ENCODE peak calls at places on chromosomes 6 and 20, in four cellular contexts. K, Y, N and C are unnamed samples.

GRCh38 chr6:166203003-166203640 is 35.5 kb upstream of the TBXT start:
- DNase-seq in K (no peak), Y (no peak), N (no peak), C (no peak)

GRCh38 chr6:14506656-14507242 is 389.2 kb downstream of the CD83 start:
- DNase-seq in K (no peak), Y (no peak), N (peak), C (no peak)

GRCh38 chr6:90548001-90548400 is 38.9 kb downstream of the MAP3K7 start:
- DNase-seq in K (no peak), Y (no peak), N (no peak), C (no peak)

GRCh38 chr6:11848852-11849731 is 70.5 kb upstream of the ADTRP start:
- DNase-seq in K (peak), Y (no peak), N (no peak), C (no peak)

GRCh38 chr6:109790131-109790530 is 99.0 kb downstream of the FIG4 start:
- DNase-seq in K (peak), Y (no peak), N (no peak), C (peak)

GRCh38 chr6:13712485-13712990 is 903 bp upstream of the RANBP9 start:
- DNase-seq in K (peak), Y (no peak), N (no peak), C (no peak)

GRCh38 chr6:97026298-97026697 is 101.8 kb downstream of the KLHL32 start:
- DNase-seq in K (no peak), Y (no peak), N (no peak), C (no peak)

GRCh38 chr20:45940469-45940868 is 6.0 kb downstream of the PCIF1 start:
- DNase-seq in K (no peak), Y (no peak), N (no peak), C (no peak)

GRCh38 chr20:57591289-57592229 is 28.7 kb downstream of the ZBP1 start:
- DNase-seq in K (no peak), Y (no peak), N (no peak), C (no peak)

GRCh38 chr6:8434727-8435092 is 635 bp downstream of the SLC35B3 start:
- DNase-seq in K (no peak), Y (no peak), N (no peak), C (no peak)

GRCh38 chr6:25889877-25890853 is 16.1 kb upstream of the SLC17A3 start:
- DNase-seq in K (peak), Y (peak), N (peak), C (peak)

GRCh38 chr6:15796130-15796766 is 133.4 kb upstream of the DTNBP1 start:
- DNase-seq in K (no peak), Y (no peak), N (no peak), C (no peak)

GRCh38 chr6:72080260-72080941 is 194.1 kb downstream of the RIMS1 start:
- DNase-seq in K (no peak), Y (no peak), N (no peak), C (no peak)

GRCh38 chr6:63391203-63391970 is 71.6 kb upstream of the LGSN start:
- DNase-seq in K (no peak), Y (no peak), N (peak), C (no peak)

GRCh38 chr6:27830212-27830664 is 82.0 kb downstream of the OR2B2 start:
- DNase-seq in K (no peak), Y (no peak), N (no peak), C (no peak)

GRCh38 chr6:26158581-26159416 is 71.6 kb downstream of the HFE start:
- DNase-seq in K (peak), Y (peak), N (peak), C (peak)

GRCh38 chr6:26205161-26205624 is 118.0 kb downstream of the HFE start:
- DNase-seq in K (peak), Y (peak), N (peak), C (peak)

DNA sequence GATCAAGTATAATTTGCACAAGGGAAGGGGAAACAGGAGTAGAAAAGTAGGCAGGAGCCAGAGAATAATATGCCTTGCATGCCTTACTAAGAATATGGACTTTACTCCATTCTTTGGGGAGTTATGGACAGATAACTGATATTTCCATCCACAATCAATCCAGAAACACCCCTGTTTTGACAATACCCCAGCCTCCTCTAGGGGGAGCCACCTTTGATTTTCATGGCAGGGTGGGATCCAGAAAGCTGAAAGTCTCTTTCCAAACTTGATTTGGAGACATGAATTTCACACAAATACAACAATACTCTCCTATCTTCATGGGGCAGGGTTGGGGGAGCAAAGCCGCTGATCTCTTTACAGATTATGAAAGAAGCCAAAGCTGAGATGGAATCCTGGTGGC is 404.1 kb downstream of the FOXA2 start:
- DNase-seq in K (no peak), Y (peak), N (no peak), C (no peak)
- TF ChIP-seq CTCF in K (no peak), Y (peak), N (no peak), C (no peak)

GRCh38 chr6:10852281-10852965 is 14.1 kb upstream of the MAK start:
- DNase-seq in K (no peak), Y (no peak), N (no peak), C (no peak)

GRCh38 chr6:10850728-10851127 is 12.4 kb upstream of the MAK start:
- DNase-seq in K (no peak), Y (no peak), N (no peak), C (no peak)

GRCh38 chr6:10843554-10843953 is 5.2 kb upstream of the MAK start:
- DNase-seq in K (no peak), Y (no peak), N (no peak), C (no peak)

GRCh38 chr6:10847684-10848083 is 9.3 kb upstream of the MAK start:
- DNase-seq in K (no peak), Y (no peak), N (no peak), C (no peak)
- TF ChIP-seq CTCF in K (no peak), Y (peak), N (no peak), C (peak)

DNA sequence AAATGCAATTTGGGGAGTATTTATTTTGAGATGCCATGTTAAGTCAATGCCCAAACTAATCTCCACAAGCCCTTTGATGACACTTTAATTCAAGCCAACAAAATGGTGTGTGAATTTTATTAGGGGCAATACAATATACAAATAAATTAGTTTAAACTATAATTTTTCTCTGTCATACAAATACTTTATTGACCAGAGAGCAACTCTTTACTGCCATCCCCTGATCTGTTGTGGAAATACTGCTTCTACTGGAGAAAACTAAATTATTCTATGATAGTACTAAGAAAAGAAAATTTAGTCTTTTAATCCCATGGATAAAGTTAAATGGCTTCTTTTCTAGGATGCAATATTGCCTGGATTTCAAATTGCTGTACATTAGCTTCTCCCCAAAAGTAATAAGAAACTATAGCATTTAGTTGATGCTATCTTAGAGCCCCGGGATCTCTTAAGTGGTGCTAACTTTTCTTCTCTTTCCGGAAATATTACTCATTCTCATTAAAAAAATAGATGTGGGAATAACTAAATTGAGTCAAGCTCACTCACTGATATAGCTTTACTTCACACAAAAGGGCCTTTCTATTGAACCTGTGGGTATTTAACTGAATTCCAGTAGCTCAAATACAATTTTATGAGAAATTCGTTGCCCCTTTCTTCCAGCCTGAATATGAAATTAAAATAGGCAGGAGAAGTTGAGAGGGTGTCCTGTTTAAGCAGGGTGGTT is 49.2 kb downstream of the SMPDL3A start:
- DNase-seq in K (peak), Y (no peak), N (no peak), C (peak)
- TF ChIP-seq CTCF in K (peak), Y (peak), N (peak), C (peak)

GRCh38 chr6:89032599-89032998 is 48.0 kb upstream of the PNRC1 start:
- DNase-seq in K (no peak), Y (no peak), N (no peak), C (no peak)
- TF ChIP-seq CTCF in K (no peak), Y (no peak), N (no peak), C (peak)

GRCh38 chr20:23361651-23362391 is at the start of gene GZF1:
- DNase-seq in K (peak), Y (peak), N (peak), C (peak)
- TF ChIP-seq CTCF in K (no peak), Y (no peak), N (no peak), C (no peak)

DNA sequence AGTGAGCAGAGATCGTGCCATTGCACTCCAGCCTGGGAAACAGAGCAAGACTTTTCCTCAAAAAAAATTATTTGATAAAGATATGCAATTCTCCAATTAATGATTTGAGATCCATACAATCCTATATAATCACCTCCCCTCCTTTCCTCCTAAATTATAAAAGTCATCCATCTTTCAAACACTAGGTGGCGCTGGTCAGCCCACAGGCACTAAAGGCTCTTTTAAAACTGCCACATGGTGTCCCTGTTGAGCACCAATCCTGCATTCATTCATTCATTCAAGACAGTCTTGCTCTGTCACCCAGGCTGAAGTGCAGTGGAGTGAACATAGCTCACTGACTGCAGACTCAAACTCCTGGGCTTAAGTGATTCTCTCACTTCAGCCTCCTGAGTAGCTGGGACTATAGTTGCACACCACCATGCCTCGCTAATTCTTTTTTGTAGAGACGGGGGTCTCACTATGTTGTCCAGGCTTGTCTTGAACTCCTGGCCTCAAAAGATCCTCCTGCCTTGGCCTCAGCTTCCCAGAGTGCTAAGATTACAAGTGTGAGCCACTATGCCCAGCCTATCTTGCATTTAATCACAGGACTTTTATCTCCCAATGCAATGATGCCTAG is 58.7 kb upstream of the SLC2A12 start:
- DNase-seq in K (peak), Y (peak), N (peak), C (peak)
- TF ChIP-seq CTCF in K (peak), Y (peak), N (peak), C (peak)

DNA sequence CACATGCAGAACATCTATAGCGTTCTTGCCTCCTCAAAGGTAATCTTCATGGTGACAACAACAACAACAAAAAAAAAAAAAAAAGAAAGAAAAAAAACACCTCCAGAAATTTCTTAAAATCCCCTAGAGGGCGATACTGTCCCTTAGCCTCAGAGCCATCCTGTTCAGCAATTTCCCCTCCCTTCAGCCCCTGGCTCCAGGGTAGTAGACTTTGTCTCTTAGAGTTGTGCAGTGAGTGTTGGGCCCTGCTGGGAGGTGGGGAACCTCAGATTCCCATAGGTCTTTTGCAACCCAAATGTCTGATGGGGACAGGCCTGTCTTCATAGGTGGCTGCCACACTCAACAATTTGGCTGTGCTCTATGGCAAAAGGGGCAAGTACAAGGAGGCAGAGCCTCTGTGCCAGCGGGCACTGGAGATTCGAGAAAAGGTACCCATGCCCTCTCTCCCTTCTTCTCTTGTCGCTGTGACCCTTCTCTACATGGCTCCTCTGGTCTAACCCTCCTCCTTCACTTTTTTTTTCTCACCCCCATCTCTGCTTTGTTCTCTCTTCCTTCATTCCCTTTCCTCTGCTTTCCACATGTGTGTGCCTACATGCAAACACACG is 6.0 kb upstream of the PTK7 start:
- DNase-seq in K (peak), Y (no peak), N (no peak), C (no peak)
- TF ChIP-seq CTCF in K (peak), Y (peak), N (peak), C (peak)

GRCh38 chr6:24517659-24518538 is 23.1 kb downstream of the ALDH5A1 start:
- DNase-seq in K (no peak), Y (no peak), N (no peak), C (no peak)

GRCh38 chr6:24513602-24514001 is 18.8 kb downstream of the ALDH5A1 start:
- DNase-seq in K (no peak), Y (no peak), N (no peak), C (no peak)
- TF ChIP-seq CTCF in K (no peak), Y (no peak), N (no peak), C (no peak)

GRCh38 chr6:117829594-117830319 is 77.3 kb upstream of the SLC35F1 start:
- DNase-seq in K (peak), Y (peak), N (no peak), C (peak)
- TF ChIP-seq CTCF in K (peak), Y (peak), N (no peak), C (peak)